ENCODE peak calls at places on chromosome 18, in five cellular contexts. Q, M, J, Y and F are unnamed samples.

GRCh38 chr18:42730272-42730671 is 385.2 kb downstream of the RIT2 start:
- DNase-seq in M (no peak), J (no peak), Q (no peak), Y (no peak), F (peak)

GRCh38 chr18:4035521-4035920 is 419.6 kb downstream of the DLGAP1 start:
- DNase-seq in M (no peak), Y (no peak), Q (no peak), J (no peak), F (peak)

GRCh38 chr18:64027931-64028695 is 58.2 kb downstream of the SERPINB8 start:
- DNase-seq in J (peak), Y (no peak), M (no peak), Q (no peak), F (no peak)

GRCh38 chr18:58080516-58080915 is 36.5 kb downstream of the NEDD4L start:
- DNase-seq in Q (no peak), M (no peak), J (no peak), Y (no peak), F (peak)

GRCh38 chr18:24197412-24197811 is 58.5 kb downstream of the CABYR start:
- DNase-seq in M (no peak), J (no peak), Q (no peak), Y (no peak), F (no peak)

GRCh38 chr18:25360301-25360899 is 8.4 kb upstream of the ZNF521 start:
- DNase-seq in Q (no peak), J (no peak), Y (no peak), M (no peak), F (no peak)

GRCh38 chr18:304887-305529 is 37.2 kb upstream of the THOC1 start:
- DNase-seq in Q (no peak), J (no peak), M (peak), Y (no peak), F (peak)

GRCh38 chr18:12333650-12334279 is 25.7 kb downstream of the TUBB6 start:
- DNase-seq in J (no peak), Q (no peak), Y (no peak), M (no peak), F (peak)

GRCh38 chr18:61435064-61435652 is 101.9 kb downstream of the CDH20 start:
- DNase-seq in Y (peak), Q (peak), M (no peak), J (no peak), F (peak)

GRCh38 chr18:7871560-7872456 is 304.7 kb downstream of the PTPRM start:
- DNase-seq in J (no peak), M (no peak), Q (no peak), Y (peak), F (no peak)

GRCh38 chr18:79815657-79816056 is 17.9 kb downstream of the KCNG2 start:
- DNase-seq in J (no peak), Y (no peak), Q (no peak), M (no peak), F (no peak)

GRCh38 chr18:62716679-62717058 is 1.3 kb downstream of the PHLPP1 start:
- DNase-seq in Q (peak), J (no peak), M (peak), Y (no peak), F (peak)

GRCh38 chr18:61738488-61738887 is 154.3 kb downstream of the RNF152 start:
- DNase-seq in M (no peak), Y (no peak), Q (no peak), J (no peak), F (no peak)

GRCh38 chr18:63346031-63346430 is 21.0 kb downstream of the KDSR start:
- DNase-seq in Y (no peak), Q (no peak), M (no peak), J (no peak), F (no peak)

GRCh38 chr18:72542993-72543361 is 1.2 kb downstream of the CBLN2 start:
- DNase-seq in M (no peak), Q (no peak), J (no peak), Y (no peak), F (peak)

GRCh38 chr18:5464241-5464640 is 79.6 kb downstream of the EPB41L3 start:
- DNase-seq in Q (no peak), J (no peak), M (no peak), Y (no peak), F (no peak)

GRCh38 chr18:5467666-5468065 is 76.1 kb downstream of the EPB41L3 start:
- DNase-seq in J (no peak), M (no peak), Y (no peak), Q (no peak), F (no peak)

GRCh38 chr18:5463836-5464235 is 80.0 kb downstream of the EPB41L3 start:
- DNase-seq in Q (no peak), J (no peak), Y (no peak), M (no peak), F (no peak)

GRCh38 chr18:5468394-5468793 is 75.4 kb downstream of the EPB41L3 start:
- DNase-seq in Y (no peak), Q (no peak), M (no peak), J (no peak), F (no peak)

DNA sequence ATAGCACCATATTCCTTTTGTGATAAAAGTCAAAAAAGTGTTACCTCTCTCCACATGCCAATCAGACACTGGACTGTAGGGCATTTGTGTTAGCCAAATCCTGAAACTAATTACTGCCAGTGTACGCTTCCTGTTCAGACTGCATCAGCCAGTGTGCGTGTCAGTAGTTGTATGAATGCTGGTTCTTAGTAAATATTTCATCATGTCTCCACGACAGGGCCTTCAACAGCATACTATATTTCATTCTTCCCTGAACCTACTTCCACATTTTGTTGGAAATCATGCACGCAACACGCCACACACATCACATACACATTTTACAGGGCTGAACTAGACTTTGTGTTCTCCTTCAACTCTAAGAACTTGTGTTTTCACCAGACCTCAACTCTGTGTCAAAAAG is 77.5 kb downstream of the EPB41L3 start:
- DNase-seq in J (no peak), Y (no peak), Q (no peak), M (no peak), F (no peak)
- TF ChIP-seq POLR2AphosphoS5 in J (no peak), Y (no peak), Q (no peak), M (no peak), F (no peak)

GRCh38 chr18:10340821-10341220 is 113.6 kb upstream of the APCDD1 start:
- DNase-seq in Y (no peak), M (no peak), Q (no peak), J (no peak), F (no peak)
- TF ChIP-seq CREB1 in Y (no peak), M (no peak), Q (no peak), J (no peak), F (no peak)

DNA sequence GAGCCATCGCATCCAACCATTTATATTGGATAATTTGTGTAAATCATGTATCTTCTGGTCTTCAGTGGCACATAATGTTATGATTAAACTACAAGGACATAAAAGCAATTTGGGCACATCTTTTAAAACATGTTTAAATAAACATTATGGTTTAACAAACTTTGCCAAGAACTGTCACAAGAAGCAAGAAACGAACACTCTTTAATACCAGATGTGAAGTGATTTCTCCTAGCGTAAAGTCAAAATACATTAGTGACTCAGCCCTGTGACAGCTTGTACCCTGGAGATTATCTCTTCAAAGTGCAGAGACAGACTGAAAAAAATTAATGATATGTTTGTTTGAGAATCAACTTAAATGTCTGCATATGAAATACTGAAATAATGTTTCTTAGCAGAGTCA is 39.9 kb downstream of the DSEL start:
- DNase-seq in J (no peak), Q (no peak), Y (no peak), M (no peak), F (no peak)
- TF ChIP-seq POLR2AphosphoS5 in J (no peak), Q (no peak), Y (no peak), M (no peak), F (no peak)

DNA sequence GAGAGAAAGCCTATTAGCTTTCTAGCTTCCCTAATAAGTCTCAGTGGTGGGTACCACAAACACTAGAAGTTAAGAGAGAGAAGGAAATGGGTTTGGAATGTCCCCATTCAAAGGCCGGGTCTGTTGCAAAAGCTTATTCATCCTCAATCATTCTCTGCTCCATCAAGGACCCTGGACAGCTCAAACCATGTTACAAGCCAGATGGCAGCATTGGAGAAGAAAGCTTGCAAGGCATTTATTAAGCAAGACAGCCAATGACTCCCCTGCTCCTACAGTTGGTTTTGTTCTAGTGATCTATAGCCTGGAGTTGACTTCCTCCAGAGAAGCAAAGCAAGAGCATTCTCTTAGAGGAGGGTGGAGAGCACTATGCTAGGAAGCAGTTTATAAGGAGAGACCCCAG is 86.9 kb upstream of the LMAN1 start:
- DNase-seq in Q (no peak), J (no peak), Y (no peak), M (no peak), F (peak)
- TF ChIP-seq CREB1 in Q (no peak), J (no peak), Y (no peak), M (no peak), F (no peak)

GRCh38 chr18:22830511-22830910 is 102.6 kb upstream of the RBBP8 start:
- DNase-seq in Y (no peak), Q (no peak), J (no peak), M (no peak), F (peak)

GRCh38 chr18:22828171-22828570 is 105.0 kb upstream of the RBBP8 start:
- DNase-seq in J (no peak), Q (no peak), M (no peak), Y (no peak), F (no peak)

GRCh38 chr18:22827741-22828140 is 105.4 kb upstream of the RBBP8 start:
- DNase-seq in J (no peak), Y (no peak), Q (no peak), M (no peak), F (no peak)

GRCh38 chr18:22829781-22830180 is 103.3 kb upstream of the RBBP8 start:
- DNase-seq in Y (no peak), M (no peak), J (no peak), Q (no peak), F (peak)

GRCh38 chr18:22831441-22831904 is 101.7 kb upstream of the RBBP8 start:
- DNase-seq in Y (peak), J (no peak), Q (no peak), M (no peak), F (no peak)
- TF ChIP-seq POLR2AphosphoS5 in Y (no peak), J (no peak), Q (no peak), M (no peak), F (no peak)